ENCODE peak calls at places on chromosomes 7 and 10, in six cellular contexts. O is activated CD4-positive, alpha-beta T cell treated with anti-CD3 and anti-CD28 coated beads for 48 hours; M is stimulated activated CD8-positive, alpha-beta memory T cell treated with anti-CD3 and anti-CD28 coated beads, Interleukin-7, amount 100 ng/mL, for 4 hours; V is stimulated activated naive B cell treated with anti-CD40 and anti-IgM and Interleukin-4, amounts not matched to agents 10 μg/mL and 1 μg/mL and 100 μg/mL, for 72 hours; T is uterus; R is HuH-7.5. S is an unnamed sample.

GRCh38 chr10:132809237-132810140 is 23.5 kb upstream of the NKX6-2 start:
- DNase-seq in M (no peak), T (no peak), R (no peak), V (no peak), O (no peak), S (no peak)

GRCh38 chr10:56782503-56782902 is 421.4 kb upstream of the ZWINT start:
- DNase-seq in O (no peak), M (no peak), V (no peak), R (no peak), T (no peak), S (no peak)

GRCh38 chr7:150988230-150989226 is 2.3 kb upstream of the NOS3 start:
- DNase-seq in O (peak; percentile 80), T (peak; percentile 65), V (no peak), R (peak; percentile 85), M (peak; percentile 57), S (no peak)

GRCh38 chr10:19826712-19827111 is 10.5 kb downstream of the PLXDC2 start:
- DNase-seq in O (no peak), T (no peak), V (no peak), R (no peak), M (no peak), S (no peak)

GRCh38 chr7:84998665-84999064 is 188.2 kb downstream of the SEMA3D start:
- DNase-seq in O (no peak), M (no peak), R (no peak), T (no peak), V (no peak), S (no peak)

GRCh38 chr10:69073025-69073424 is 14.9 kb upstream of the SRGN start:
- DNase-seq in M (no peak), O (no peak), R (no peak), T (no peak), V (no peak), S (no peak)

GRCh38 chr7:805261-805660 is 27.0 kb upstream of the SUN1 start:
- DNase-seq in T (peak; percentile 77), O (no peak), M (no peak), R (no peak), V (no peak), S (peak; percentile 70)

GRCh38 chr10:68988530-68989316 is at the start of gene KIFBP:
- DNase-seq in O (peak; percentile 90), R (peak; percentile 61), T (peak; percentile 92), V (peak; percentile 81), M (peak; percentile 69), S (peak; percentile 96)

GRCh38 chr10:5291501-5292195 is 73.1 kb upstream of the UCN3 start:
- DNase-seq in O (peak; percentile 70), M (peak; percentile 60), R (peak; percentile 14), V (no peak), T (no peak), S (peak; percentile 89)

GRCh38 chr10:132272767-132273090 is 35.0 kb downstream of the STK32C start:
- DNase-seq in R (no peak), T (no peak), M (no peak), V (no peak), O (no peak), S (no peak)

GRCh38 chr10:112966191-112966855 is 16.3 kb downstream of the TCF7L2 start:
- DNase-seq in O (no peak), M (no peak), V (no peak), R (no peak), T (no peak), S (no peak)

GRCh38 chr7:139345042-139345441 is 3.9 kb downstream of the FMC1 start:
- DNase-seq in M (no peak), T (no peak), R (no peak), O (no peak), V (no peak), S (no peak)

GRCh38 chr7:107463139-107464078 is 6.4 kb upstream of the GPR22 start:
- DNase-seq in M (peak; percentile 12), O (peak; percentile 39), V (peak; percentile 4), T (peak; percentile 58), R (peak; percentile 12), S (peak; percentile 71)

GRCh38 chr10:49744924-49745605 is 17.1 kb downstream of the OGDHL start:
- DNase-seq in R (no peak), T (no peak), V (no peak), M (no peak), O (no peak), S (peak; percentile 53)

GRCh38 chr10:78910476-78910875 is 158.3 kb upstream of the ZMIZ1 start:
- DNase-seq in T (no peak), M (no peak), R (no peak), O (no peak), V (no peak), S (no peak)

GRCh38 chr10:130179640-130180039 is 43.4 kb downstream of the GLRX3 start:
- DNase-seq in R (no peak), O (peak; percentile 57), V (no peak), M (no peak), T (no peak), S (no peak)

GRCh38 chr10:129193148-129193547 is 273.9 kb upstream of the MGMT start:
- DNase-seq in V (no peak), O (peak; percentile 40), T (no peak), R (no peak), M (no peak), S (peak; percentile 67)

GRCh38 chr10:69232252-69232651 is 12.1 kb downstream of the HKDC1 start:
- DNase-seq in T (no peak), O (no peak), V (no peak), R (no peak), M (no peak), S (no peak)

GRCh38 chr7:129828989-129829676 is 123.6 kb downstream of the UBE2H start:
- DNase-seq in O (peak; percentile 66), R (no peak), T (no peak), M (no peak), V (no peak), S (no peak)

GRCh38 chr10:78765726-78766335 is 302.9 kb upstream of the ZMIZ1 start:
- DNase-seq in M (no peak), R (no peak), T (no peak), O (no peak), V (no peak), S (no peak)

S was measured in right atrium auricular region.